ENCODE peak calls at places on chromosomes 11 and 22, in four cellular contexts. S is HEK293T, D is GM12865, Z is NCI-H748 treated with DMSO at 0.1 percent for 48 hours. Q is an unnamed sample.

GRCh38 chr22:20080445-20080775 is 369 bp downstream of the DGCR8 start:
- DNase-seq in S (peak), D (peak), Z (no peak), Q (no peak)

GRCh38 chr11:613369-613968 is 2.3 kb downstream of the IRF7 start:
- DNase-seq in S (peak), D (peak), Z (peak), Q (peak)

GRCh38 chr11:124863137-124863825 is 2.0 kb upstream of the ROBO3 start:
- DNase-seq in S (no peak), D (no peak), Z (no peak), Q (peak)

GRCh38 chr11:35040221-35040942 is 98.6 kb upstream of the CD44 start:
- DNase-seq in S (no peak), D (peak), Z (no peak), Q (no peak)

GRCh38 chr11:109155291-109155690 is 266.7 kb upstream of the C11orf87 start:
- DNase-seq in S (no peak), D (peak), Z (no peak), Q (no peak)

GRCh38 chr11:126473269-126473668 is 117.8 kb downstream of the ST3GAL4 start:
- DNase-seq in S (no peak), D (no peak), Z (no peak), Q (no peak)

GRCh38 chr11:93689166-93689734 is 27.8 kb downstream of the CEP295 start:
- DNase-seq in S (no peak), D (peak), Z (no peak), Q (no peak)

GRCh38 chr22:31646186-31647019 is 15.6 kb downstream of the PISD start:
- DNase-seq in S (peak), D (peak), Z (no peak), Q (no peak)

GRCh38 chr11:73625690-73626318 is 20.6 kb upstream of the PLEKHB1 start:
- DNase-seq in S (peak), D (peak), Z (peak), Q (peak)

GRCh38 chr11:74566386-74566960 is 25.9 kb upstream of the POLD3 start:
- DNase-seq in S (no peak), D (no peak), Z (no peak), Q (no peak)

GRCh38 chr22:39562839-39563489 is 7.6 kb upstream of the CACNA1I start:
- DNase-seq in S (no peak), D (no peak), Z (no peak), Q (no peak)

GRCh38 chr11:91608662-91609061 is 616.0 kb upstream of the FAT3 start:
- DNase-seq in S (no peak), D (no peak), Z (no peak), Q (no peak)

GRCh38 chr11:1038921-1039320 is 2.4 kb upstream of the MUC6 start:
- DNase-seq in S (no peak), D (no peak), Z (no peak), Q (no peak)

GRCh38 chr11:117822031-117822521 is 2.5 kb downstream of the FXYD2 start:
- DNase-seq in S (peak), D (peak), Z (no peak), Q (peak)

GRCh38 chr22:38437416-38437815 is 17.6 kb downstream of the KCNJ4 start:
- DNase-seq in S (no peak), D (no peak), Z (no peak), Q (no peak)

GRCh38 chr11:85699957-85700741 is 14.2 kb upstream of the CCDC89 start:
- DNase-seq in S (no peak), D (no peak), Z (no peak), Q (no peak)

GRCh38 chr22:23113067-23113846 is 28.5 kb downstream of the RSPH14 start:
- DNase-seq in S (no peak), D (peak), Z (no peak), Q (no peak)

GRCh38 chr11:116312560-116313340 is 460.0 kb downstream of the BUD13 start:
- DNase-seq in S (no peak), D (no peak), Z (peak), Q (peak)